ENCODE peak calls at places on chromosomes 11 and 22, in four cellular contexts. One of them, this sample, is unnamed.

GRCh38 chr11:57480409-57481137 is 20.2 kb downstream of the RTN4RL2 start:
- DNase-seq in caudate nucleus: no peak
- DNase-seq in osteocyte: no peak
- DNase-seq in effector CD4-positive, alpha-beta T cell: peak
- DNase-seq in this sample: no peak

GRCh38 chr11:1488575-1489180 is 2.1 kb upstream of the MOB2 start:
- DNase-seq in caudate nucleus: no peak
- DNase-seq in osteocyte: no peak
- DNase-seq in effector CD4-positive, alpha-beta T cell: no peak
- DNase-seq in this sample: peak

GRCh38 chr22:16387088-16387487 is 205.5 kb downstream of the CCT8L2 start:
- DNase-seq in caudate nucleus: no peak
- DNase-seq in osteocyte: no peak
- DNase-seq in effector CD4-positive, alpha-beta T cell: no peak
- DNase-seq in this sample: no peak

GRCh38 chr22:39712081-39712480 is 141.5 kb downstream of the CACNA1I start:
- DNase-seq in caudate nucleus: no peak
- DNase-seq in osteocyte: no peak
- DNase-seq in effector CD4-positive, alpha-beta T cell: no peak
- DNase-seq in this sample: no peak

GRCh38 chr11:45021692-45022130 is 71.0 kb upstream of the TP53I11 start:
- DNase-seq in caudate nucleus: no peak
- DNase-seq in osteocyte: no peak
- DNase-seq in effector CD4-positive, alpha-beta T cell: no peak
- DNase-seq in this sample: no peak

GRCh38 chr22:19149047-19149883 is 827 bp downstream of the GSC2 start:
- DNase-seq in caudate nucleus: no peak
- DNase-seq in osteocyte: no peak
- DNase-seq in effector CD4-positive, alpha-beta T cell: no peak
- DNase-seq in this sample: no peak

GRCh38 chr22:19766506-19767426 is 6.2 kb downstream of the TBX1 start:
- DNase-seq in caudate nucleus: no peak
- DNase-seq in osteocyte: no peak
- DNase-seq in effector CD4-positive, alpha-beta T cell: peak
- DNase-seq in this sample: no peak

GRCh38 chr11:1890856-1891830 is 552 bp downstream of the PRR33 start:
- DNase-seq in caudate nucleus: no peak
- DNase-seq in osteocyte: peak
- DNase-seq in effector CD4-positive, alpha-beta T cell: no peak
- DNase-seq in this sample: peak

GRCh38 chr11:23976776-23977380 is 520.0 kb upstream of the LUZP2 start:
- DNase-seq in caudate nucleus: no peak
- DNase-seq in osteocyte: no peak
- DNase-seq in effector CD4-positive, alpha-beta T cell: no peak
- DNase-seq in this sample: no peak

GRCh38 chr11:75028321-75029097 is 39.8 kb downstream of the NEU3 start:
- DNase-seq in caudate nucleus: no peak
- DNase-seq in osteocyte: peak
- DNase-seq in effector CD4-positive, alpha-beta T cell: no peak
- DNase-seq in this sample: no peak

GRCh38 chr11:133828861-133829260 is 16.5 kb downstream of the SPATA19 start:
- DNase-seq in caudate nucleus: no peak
- DNase-seq in osteocyte: no peak
- DNase-seq in effector CD4-positive, alpha-beta T cell: no peak
- DNase-seq in this sample: no peak

GRCh38 chr11:126329644-126330200 is 25.8 kb upstream of the ST3GAL4 start:
- DNase-seq in caudate nucleus: no peak
- DNase-seq in osteocyte: no peak
- DNase-seq in effector CD4-positive, alpha-beta T cell: no peak
- DNase-seq in this sample: no peak

GRCh38 chr22:22034469-22035132 is 52.0 kb upstream of the TOP3B start:
- DNase-seq in caudate nucleus: no peak
- DNase-seq in osteocyte: no peak
- DNase-seq in effector CD4-positive, alpha-beta T cell: no peak
- DNase-seq in this sample: no peak